ENCODE peak calls at places on chromosomes 16 and 17, in eight cellular contexts. I, L, G, T, J, S, Y and E are unnamed samples.

GRCh38 chr17:5541610-5542202 is 42.6 kb downstream of the NLRP1 start:
- DNase-seq in I (no peak), S (no peak), L (no peak), T (no peak), Y (no peak), G (no peak), J (no peak), E (no peak)

GRCh38 chr17:48910370-48910769 is 2.2 kb downstream of the UBE2Z start:
- DNase-seq in J (no peak), L (no peak), I (no peak), S (no peak), Y (no peak), G (no peak), T (no peak), E (no peak)

GRCh38 chr16:31458073-31458834 is 1.0 kb upstream of the ARMC5 start:
- DNase-seq in T (peak; percentile 35), Y (peak; percentile 67), J (no peak), I (peak; percentile 59), L (peak; percentile 49), G (peak; percentile 63), S (no peak), E (peak; percentile 41)

GRCh38 chr16:12796498-12796897 is 7.2 kb downstream of the CPPED1 start:
- DNase-seq in L (no peak), Y (peak; percentile 34), S (no peak), G (no peak), I (no peak), J (no peak), T (peak; percentile 5), E (no peak)

GRCh38 chr17:57403241-57403640 is 146.9 kb downstream of the MSI2 start:
- DNase-seq in J (no peak), I (no peak), S (no peak), T (no peak), G (no peak), Y (no peak), L (no peak), E (no peak)

GRCh38 chr17:21303441-21304065 is 19.0 kb downstream of the MAP2K3 start:
- DNase-seq in L (no peak), S (no peak), J (no peak), G (no peak), I (no peak), Y (no peak), T (no peak), E (no peak)

GRCh38 chr16:27359051-27359450 is 42.9 kb upstream of the IL21R start:
- DNase-seq in T (no peak), L (no peak), G (no peak), Y (peak; percentile 10), J (no peak), S (no peak), I (no peak), E (no peak)

GRCh38 chr17:7558544-7559306 is at the start of gene TNFSF13:
- DNase-seq in I (no peak), Y (no peak), T (no peak), G (peak; percentile 52), L (no peak), J (no peak), S (no peak), E (no peak)

GRCh38 chr17:3944485-3945388 is 19.5 kb downstream of the ATP2A3 start:
- DNase-seq in Y (peak; percentile 89), I (peak; percentile 59), G (no peak), S (peak; percentile 33), J (peak; percentile 29), L (peak; percentile 23), T (peak; percentile 49), E (peak; percentile 36)

GRCh38 chr16:84598391-84598750 is 19.5 kb downstream of the COTL1 start:
- DNase-seq in J (no peak), G (no peak), Y (no peak), I (no peak), L (no peak), S (no peak), T (no peak), E (no peak)

GRCh38 chr16:89278441-89279240 is 61.1 kb downstream of the ZNF778 start:
- DNase-seq in I (no peak), L (no peak), G (no peak), J (no peak), S (no peak), T (no peak), Y (no peak), E (no peak)

GRCh38 chr17:77308768-77309726 is 168.3 kb downstream of the SEC14L1 start:
- DNase-seq in Y (peak; percentile 97), S (no peak), J (no peak), L (no peak), G (no peak), I (no peak), T (peak; percentile 84), E (no peak)

GRCh38 chr16:68732068-68732680 is 4.9 kb upstream of the CDH1 start:
- DNase-seq in I (no peak), G (peak; percentile 80), S (no peak), Y (no peak), L (no peak), T (peak; percentile 17), J (peak; percentile 60), E (peak; percentile 68)

GRCh38 chr16:50679266-50679665 is 1.8 kb downstream of the SNX20 start:
- DNase-seq in S (no peak), J (no peak), I (no peak), L (no peak), Y (no peak), T (no peak), G (no peak), E (no peak)

GRCh38 chr17:55607736-55608341 is 96.6 kb upstream of the SMIM36 start:
- DNase-seq in T (peak; percentile 72), G (peak; percentile 60), J (no peak), I (no peak), Y (peak; percentile 29), S (no peak), L (no peak), E (peak; percentile 81)

GRCh38 chr17:67784364-67785121 is 40.8 kb upstream of the BPTF start:
- DNase-seq in Y (no peak), T (peak; percentile 7), S (no peak), G (no peak), J (no peak), I (no peak), L (no peak), E (no peak)

GRCh38 chr16:14958970-14959369 is 15.9 kb upstream of the PDXDC1 start:
- DNase-seq in G (no peak), S (no peak), T (no peak), I (no peak), J (no peak), L (no peak), Y (peak; percentile 34), E (no peak)

GRCh38 chr17:42562845-42563509 is 1.0 kb downstream of the COASY start:
- DNase-seq in J (no peak), Y (no peak), G (no peak), S (no peak), I (no peak), T (peak; percentile 25), L (no peak), E (no peak)

GRCh38 chr17:3761061-3761917 is 37.6 kb downstream of the HASPIN start:
- DNase-seq in G (no peak), Y (peak; percentile 26), T (no peak), S (no peak), J (no peak), I (no peak), L (no peak), E (no peak)

GRCh38 chr17:43665387-43666101 is 3.8 kb upstream of the MEOX1 start:
- DNase-seq in G (no peak), L (no peak), J (no peak), T (no peak), Y (no peak), S (no peak), I (no peak), E (no peak)

GRCh38 chr16:72836985-72837384 is 210.9 kb downstream of the ZFHX3 start:
- DNase-seq in G (no peak), I (no peak), L (no peak), J (no peak), Y (no peak), T (no peak), S (no peak), E (no peak)